ENCODE peak calls at places on chromosomes 11 and 22, in four cellular contexts. S, G, X and C are unnamed samples.
A peak's percentile ranks its signal among the peaks of the same experiment; 100 is the strongest.

GRCh38 chr11:114612686-114613085 is 17.1 kb upstream of the NXPE4 start:
- DNase-seq in S (no peak), G (no peak), X (no peak), C (no peak)

GRCh38 chr11:128928400-128928799 is 14.3 kb downstream of the TP53AIP1 start:
- DNase-seq in S (no peak), X (peak; percentile 77), G (no peak), C (no peak)

GRCh38 chr11:16846305-16846704 is 107.9 kb downstream of the C11orf58 start:
- DNase-seq in X (no peak), S (no peak), G (no peak), C (no peak)

GRCh38 chr11:64438986-64439771 is 80.2 kb downstream of the RPS6KA4 start:
- DNase-seq in S (no peak), X (peak; percentile 65), G (no peak), C (no peak)

GRCh38 chr11:13137778-13138400 is 128.8 kb downstream of the RASSF10 start:
- DNase-seq in G (no peak), X (no peak), S (no peak), C (no peak)

GRCh38 chr11:27174026-27174425 is 133.4 kb downstream of the BBOX1 start:
- DNase-seq in S (no peak), G (no peak), X (no peak), C (no peak)

GRCh38 chr22:21984793-21985192 is 2.2 kb upstream of the TOP3B start:
- DNase-seq in G (no peak), S (no peak), X (peak; percentile 68), C (peak; percentile 54)

GRCh38 chr11:45771942-45772522 is 32.9 kb upstream of the SLC35C1 start:
- DNase-seq in X (peak; percentile 94), S (peak; percentile 82), G (peak; percentile 87), C (peak; percentile 52)

GRCh38 chr11:86818466-86819282 is 18.3 kb downstream of the PRSS23 start:
- DNase-seq in X (no peak), S (no peak), G (no peak), C (no peak)

GRCh38 chr11:28657378-28658030 is 549.3 kb downstream of the METTL15 start:
- DNase-seq in X (no peak), G (no peak), S (no peak), C (no peak)

GRCh38 chr22:43152355-43153071 is 1.2 kb downstream of the TSPO start:
- DNase-seq in S (peak; percentile 80), G (peak; percentile 79), X (peak; percentile 96), C (no peak)

GRCh38 chr11:76209671-76209955 is 3.3 kb upstream of the WNT11 start:
- DNase-seq in S (no peak), G (no peak), X (no peak), C (no peak)
- H3K4me1 ChIP-seq in S (peaks cover 59% of the 10 kb centered on the region), G (peaks cover 60% of the 10 kb centered on the region), X (peaks cover 66% of the 10 kb centered on the region), C (peaks cover 7% of the 10 kb centered on the region)

GRCh38 chr11:129946256-129946655 is 50.9 kb upstream of the NFRKB start:
- DNase-seq in S (no peak), X (no peak), G (no peak), C (no peak)

GRCh38 chr11:129949067-129949466 is 53.6 kb downstream of the PRDM10 start:
- DNase-seq in X (no peak), S (no peak), G (no peak), C (no peak)

GRCh38 chr11:129947474-129947873 is 52.1 kb upstream of the NFRKB start:
- DNase-seq in G (no peak), S (no peak), X (no peak), C (no peak)

GRCh38 chr11:129945377-129945776 is 50.0 kb upstream of the NFRKB start:
- DNase-seq in X (no peak), S (no peak), G (no peak), C (no peak)

DNA sequence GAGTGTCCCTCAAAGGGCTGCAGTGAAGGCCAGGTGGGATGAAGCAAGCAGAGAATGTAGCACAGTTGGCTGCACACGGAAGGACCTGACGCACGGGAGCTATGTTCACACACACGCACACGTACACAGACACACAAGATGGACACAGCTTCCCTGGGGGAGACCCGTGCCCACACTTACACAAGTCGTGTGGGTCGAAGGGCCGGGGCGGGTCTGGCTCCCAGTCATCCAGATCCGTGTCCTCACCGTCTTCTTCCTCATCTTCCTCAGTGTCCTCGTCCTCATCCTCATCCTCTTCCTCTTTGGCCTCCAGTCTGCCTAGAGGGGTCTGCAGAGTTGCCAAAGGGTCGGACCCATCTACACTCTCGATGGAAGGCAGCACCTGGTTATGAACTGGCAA is 51.6 kb upstream of the NFRKB start:
- DNase-seq in X (no peak), S (no peak), G (no peak), C (no peak)
- H3K27ac ChIP-seq in X (no peak overlapping the region), S (no peak overlapping the region), G (no peak overlapping the region), C (no peak overlapping the region)

GRCh38 chr22:30250713-30251267 is 4.2 kb upstream of the LIF start:
- DNase-seq in S (no peak), X (no peak), G (no peak), C (no peak)

GRCh38 chr22:30248484-30248883 is 1.9 kb upstream of the LIF start:
- DNase-seq in X (no peak), G (no peak), S (no peak), C (no peak)

GRCh38 chr22:30249049-30250038 is 2.8 kb upstream of the LIF start:
- DNase-seq in S (no peak), X (no peak), G (peak; percentile 74), C (no peak)

GRCh38 chr22:30251661-30252226 is 5.2 kb upstream of the LIF start:
- DNase-seq in G (peak; percentile 45), S (no peak), X (no peak), C (no peak)

DNA sequence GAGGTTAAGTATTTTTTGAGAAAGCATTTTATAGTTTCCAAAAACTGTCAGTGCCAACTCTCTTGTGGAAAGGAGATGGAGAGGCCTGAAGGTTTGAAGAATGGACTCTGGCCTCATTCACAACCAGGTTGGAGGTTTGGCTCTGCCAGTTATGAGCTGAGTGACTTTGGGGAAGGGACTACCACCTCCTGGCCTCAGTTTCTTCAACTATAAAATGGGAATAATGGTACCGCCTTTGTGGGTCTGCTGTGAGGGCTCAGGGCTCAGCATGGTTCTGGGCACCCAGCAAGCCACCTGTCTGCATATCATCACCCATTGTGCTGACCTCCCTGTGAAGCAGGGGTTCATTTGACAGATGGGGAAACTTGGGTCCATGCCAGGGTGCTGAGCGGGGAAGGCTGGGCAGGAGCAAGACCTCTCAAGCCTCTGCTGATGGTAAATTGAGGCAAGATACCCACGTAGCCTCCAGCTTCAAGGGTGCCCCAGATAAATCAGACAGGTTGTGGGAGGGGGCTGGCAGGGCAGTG is 3.5 kb upstream of the LIF start:
- DNase-seq in X (no peak), S (no peak), G (no peak), C (no peak)
- H3K4me1 ChIP-seq in X (peaks cover 90% of the 10 kb centered on the region), S (peaks cover 75% of the 10 kb centered on the region), G (peaks cover 44% of the 10 kb centered on the region), C (peaks cover 5% of the 10 kb centered on the region)

GRCh38 chr11:2102132-2102882 is 36.9 kb downstream of the IGF2 start:
- DNase-seq in S (no peak), X (peak; percentile 67), G (peak; percentile 39), C (no peak)
- H3K27ac ChIP-seq in S (no peak overlapping the region), X (no peak overlapping the region), G (peak overlapping the region; percentile 90), C (no peak overlapping the region)

DNA sequence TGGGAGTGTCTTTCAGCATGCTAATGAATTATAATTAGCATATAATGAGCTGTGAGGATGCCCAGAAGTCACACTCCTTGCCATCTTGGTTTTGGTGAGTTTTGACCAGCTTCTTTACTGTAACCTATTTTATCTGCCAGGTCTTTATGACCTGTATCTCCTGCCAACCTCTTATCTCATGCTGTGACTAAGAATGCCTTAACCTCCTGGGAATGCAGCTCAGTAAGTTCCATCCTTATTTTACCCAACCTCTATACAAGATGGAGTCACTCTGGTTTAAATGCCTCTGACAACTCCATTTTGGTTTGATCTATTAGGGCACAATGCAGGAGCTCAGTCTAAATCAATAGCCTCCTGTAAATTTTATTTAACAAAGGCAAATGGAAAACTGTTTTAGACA is 20.7 kb downstream of the OR10A6 start:
- DNase-seq in X (no peak), S (no peak), G (no peak), C (no peak)
- H3K4me1 ChIP-seq in X (no peaks in the 10 kb centered on the region), S (no peaks in the 10 kb centered on the region), G (no peaks in the 10 kb centered on the region), C (peaks cover 6% of the 10 kb centered on the region)

GRCh38 chr22:46750530-46750800 is 12.0 kb upstream of the TBC1D22A start:
- DNase-seq in G (no peak), X (no peak), S (no peak), C (no peak)
- H3K27ac ChIP-seq in G (peak overlapping the region; percentile 62), X (peak overlapping the region; percentile 93), S (no peak overlapping the region), C (no peak overlapping the region)

GRCh38 chr11:92154611-92155010 is 70.0 kb upstream of the FAT3 start:
- DNase-seq in S (no peak), X (no peak), G (no peak), C (no peak)

GRCh38 chr11:92152245-92152644 is 72.4 kb upstream of the FAT3 start:
- DNase-seq in S (no peak), G (no peak), X (no peak), C (peak; percentile 55)

GRCh38 chr11:92153542-92153941 is 71.1 kb upstream of the FAT3 start:
- DNase-seq in X (no peak), G (no peak), S (no peak), C (no peak)

DNA sequence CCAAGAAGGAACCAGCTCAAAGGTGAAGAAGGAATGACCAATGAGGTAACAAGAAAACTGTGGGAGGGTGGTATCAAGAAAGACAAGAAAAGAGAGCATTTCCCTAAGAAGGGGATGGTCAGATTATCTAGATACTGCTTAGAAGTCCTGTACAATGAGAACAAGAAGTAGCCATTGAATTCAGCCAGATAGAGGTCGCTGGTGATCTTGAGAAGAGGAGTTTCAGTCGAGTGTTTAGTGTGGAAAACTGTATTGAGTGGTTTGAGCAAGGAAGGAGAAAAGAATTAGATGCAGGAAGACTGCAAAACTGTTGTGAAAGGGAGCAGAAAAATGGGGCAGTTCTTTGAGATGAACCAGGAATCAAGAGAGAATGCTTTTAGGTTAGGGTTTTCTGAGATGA is 74.6 kb upstream of the FAT3 start:
- DNase-seq in G (no peak), X (no peak), S (no peak), C (peak; percentile 11)
- H3K4me1 ChIP-seq in G (no peaks in the 10 kb centered on the region), X (no peaks in the 10 kb centered on the region), S (no peaks in the 10 kb centered on the region), C (no peaks in the 10 kb centered on the region)